ENCODE peak calls at places on chromosomes 11 and 22, in ten cellular contexts. Y is thoracic aorta; N is brain microvascular endothelial cell; E is MM.1S; J is astrocyte; K is CD4-positive, alpha-beta T cell; U is adrenal gland; R is AG04450; V is heart right ventricle; B is neuronal stem cell. O is an unnamed sample.

GRCh38 chr11:19674420-19674819 is 38.2 kb upstream of the NAV2 start:
- DNase-seq in R (no peak), E (no peak), N (no peak), Y (no peak), B (no peak), V (no peak), J (no peak), U (no peak), K (no peak), O (no peak)

GRCh38 chr11:70575396-70576060 is 177.2 kb downstream of the CTTN start:
- DNase-seq in J (no peak), E (no peak), K (no peak), N (no peak), B (no peak), R (no peak), Y (no peak), V (no peak), U (no peak), O (no peak)

GRCh38 chr11:113119074-113119473 is 157.9 kb downstream of the NCAM1 start:
- DNase-seq in E (no peak), K (no peak), V (peak; percentile 10), J (no peak), U (no peak), Y (no peak), B (no peak), R (no peak), N (no peak), O (no peak)

GRCh38 chr11:111908639-111909305 is 2.8 kb downstream of the CRYAB start:
- DNase-seq in R (no peak), Y (no peak), B (no peak), E (no peak), K (no peak), N (no peak), U (no peak), J (no peak), V (no peak), O (no peak)

GRCh38 chr11:112453601-112454577 is 193.2 kb upstream of the PLET1 start:
- DNase-seq in B (no peak), E (peak; percentile 18), V (peak; percentile 26), K (no peak), R (no peak), J (no peak), N (peak; percentile 15), Y (no peak), U (peak; percentile 68), O (peak; percentile 24)

GRCh38 chr22:35981900-35982299 is 46.7 kb downstream of the RBFOX2 start:
- DNase-seq in V (no peak), E (no peak), B (no peak), J (no peak), U (no peak), K (no peak), N (no peak), Y (no peak), R (no peak), O (no peak)

GRCh38 chr11:123174196-123175183 is 20.6 kb downstream of the CLMP start:
- DNase-seq in Y (no peak), E (no peak), N (peak; percentile 78), R (peak; percentile 96), K (no peak), U (peak; percentile 49), J (peak; percentile 98), B (peak; percentile 21), V (no peak), O (no peak)

GRCh38 chr11:45771194-45771941 is 33.6 kb upstream of the SLC35C1 start:
- DNase-seq in K (peak; percentile 65), R (no peak), B (peak; percentile 80), Y (no peak), U (peak; percentile 53), V (peak; percentile 67), N (peak; percentile 44), J (peak; percentile 17), E (peak; percentile 60), O (peak; percentile 71)

GRCh38 chr22:46726066-46726985 is 11.7 kb downstream of the CERK start:
- DNase-seq in B (no peak), J (no peak), N (no peak), K (no peak), E (no peak), Y (no peak), R (no peak), V (no peak), U (no peak), O (no peak)

GRCh38 chr11:12179019-12179418 is 68.6 kb downstream of the MICAL2 start:
- DNase-seq in U (no peak), R (no peak), Y (no peak), J (no peak), B (no peak), V (no peak), K (no peak), E (no peak), N (no peak), O (no peak)

GRCh38 chr22:43555561-43556515 is 144.0 kb downstream of the MPPED1 start:
- DNase-seq in B (no peak), N (no peak), R (no peak), E (no peak), Y (no peak), K (no peak), J (no peak), U (no peak), V (no peak), O (no peak)

GRCh38 chr11:135069884-135070283 is 657.8 kb upstream of the B3GAT1 start:
- DNase-seq in Y (no peak), V (no peak), B (no peak), U (no peak), E (no peak), N (no peak), R (no peak), K (no peak), J (no peak), O (no peak)

GRCh38 chr22:18059991-18060390 is 17.8 kb upstream of the PEX26 start:
- DNase-seq in J (no peak), E (no peak), N (no peak), V (no peak), B (no peak), Y (no peak), R (no peak), K (no peak), U (no peak), O (no peak)

GRCh38 chr11:1083621-1084551 is 9.2 kb downstream of the MUC2 start:
- DNase-seq in R (no peak), Y (no peak), V (no peak), B (no peak), E (no peak), N (no peak), J (no peak), U (no peak), K (no peak), O (no peak)

GRCh38 chr22:39242389-39242808 is 2.4 kb downstream of the PDGFB start:
- DNase-seq in K (no peak), N (no peak), E (peak; percentile 32), J (no peak), B (no peak), U (no peak), R (no peak), Y (no peak), V (no peak), O (no peak)

DNA sequence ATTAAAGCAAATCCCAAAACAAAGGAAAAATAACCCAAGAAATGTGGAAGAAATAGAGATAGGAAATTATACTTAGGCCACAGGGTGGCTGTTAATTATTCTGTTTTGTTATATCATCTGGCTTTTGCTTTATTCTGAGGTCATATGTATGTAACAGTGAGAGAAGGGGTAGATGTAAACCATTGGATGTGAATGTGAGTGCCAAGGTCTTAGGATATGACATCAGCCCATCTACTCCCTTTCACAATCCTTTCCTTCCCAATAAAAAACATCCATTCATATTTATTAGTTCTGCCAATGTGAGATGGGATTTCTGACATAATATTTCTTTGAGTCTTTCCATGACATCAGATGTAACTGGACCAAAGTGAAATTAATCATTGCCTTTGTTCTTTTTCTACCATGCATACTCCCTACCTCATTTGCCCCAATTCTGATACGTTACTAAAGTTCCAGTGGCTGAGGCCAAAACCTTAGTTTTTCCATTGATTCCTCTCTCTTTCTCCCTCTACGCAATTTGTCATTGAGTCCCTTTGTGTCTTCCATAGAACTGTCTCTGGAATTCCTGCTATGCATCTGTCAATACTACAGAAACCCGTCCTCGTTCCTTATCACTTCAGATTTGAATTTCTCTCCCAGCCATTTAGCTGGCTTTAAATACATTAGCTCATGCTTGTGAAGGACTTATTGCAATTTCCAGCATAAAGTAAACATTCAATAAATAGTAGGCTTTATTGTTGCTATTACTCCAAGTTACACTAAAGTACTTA is 170.3 kb downstream of the ARHGAP42 start:
- DNase-seq in B (peak; percentile 31), K (no peak), N (no peak), E (no peak), J (no peak), Y (no peak), U (no peak), V (no peak), R (no peak), O (no peak)
- H3K27ac ChIP-seq in B (no peak overlapping the region), K (no peak overlapping the region), N (no peak overlapping the region), E (no peak overlapping the region), J (no peak overlapping the region), Y (no peak overlapping the region), U (no peak overlapping the region), V (no peak overlapping the region), R (no peak overlapping the region), O (no peak overlapping the region)

GRCh38 chr11:25244126-25244525 is 747.3 kb downstream of the LUZP2 start:
- DNase-seq in N (no peak), J (no peak), B (no peak), U (no peak), Y (no peak), R (no peak), E (no peak), V (no peak), K (no peak), O (no peak)
- H3K27ac ChIP-seq in N (no peak overlapping the region), J (no peak overlapping the region), B (no peak overlapping the region), U (no peak overlapping the region), Y (no peak overlapping the region), R (no peak overlapping the region), E (no peak overlapping the region), V (no peak overlapping the region), K (no peak overlapping the region), O (no peak overlapping the region)

GRCh38 chr22:19772673-19773469 is 12.3 kb downstream of the TBX1 start:
- DNase-seq in E (no peak), B (no peak), V (no peak), R (no peak), U (no peak), J (no peak), Y (no peak), K (no peak), N (no peak), O (peak; percentile 83)
- H3K27ac ChIP-seq in E (no peak overlapping the region), B (no peak overlapping the region), V (no peak overlapping the region), R (no peak overlapping the region), U (no peak overlapping the region), J (no peak overlapping the region), Y (no peak overlapping the region), K (no peak overlapping the region), N (no peak overlapping the region), O (no peak overlapping the region)

GRCh38 chr11:39806652-39807051 is 1652.8 kb downstream of the LRRC4C start:
- DNase-seq in B (no peak), R (no peak), N (no peak), V (no peak), E (no peak), Y (no peak), J (no peak), U (no peak), K (no peak), O (no peak)

GRCh38 chr11:39807904-39808303 is 1651.5 kb downstream of the LRRC4C start:
- DNase-seq in V (no peak), E (no peak), U (no peak), Y (no peak), N (no peak), K (no peak), J (no peak), B (no peak), R (no peak), O (no peak)

GRCh38 chr11:39809833-39810232 is 1649.6 kb downstream of the LRRC4C start:
- DNase-seq in J (no peak), B (no peak), N (no peak), V (no peak), Y (no peak), U (no peak), E (no peak), K (no peak), R (no peak), O (no peak)

GRCh38 chr11:39810358-39810757 is 1649.1 kb downstream of the LRRC4C start:
- DNase-seq in V (no peak), J (no peak), N (no peak), K (no peak), Y (no peak), U (no peak), R (no peak), E (no peak), B (no peak), O (no peak)
- H3K27ac ChIP-seq in V (no peak overlapping the region), J (no peak overlapping the region), N (no peak overlapping the region), K (no peak overlapping the region), Y (no peak overlapping the region), U (no peak overlapping the region), R (no peak overlapping the region), E (no peak overlapping the region), B (no peak overlapping the region), O (no peak overlapping the region)